ENCODE peak calls at places on chromosomes 5 and 9, in nine cellular contexts. S is psoas muscle, E is endothelial cell, U is tibial artery, M is epithelial cell of esophagus, I is A673, V is GM12865, D is progenitor cell of endocrine pancreas, F is astrocyte of the spinal cord. Z is an unnamed sample.

GRCh38 chr9:126459965-126460843 is 133.6 kb downstream of the MVB12B start:
- DNase-seq in I (no peak), F (no peak), M (no peak), S (no peak), D (no peak), U (peak; percentile 29), V (no peak), E (no peak), Z (no peak)

GRCh38 chr5:74052441-74052840 is 426.4 kb downstream of the ARHGEF28 start:
- DNase-seq in F (no peak), D (no peak), E (no peak), V (no peak), U (no peak), M (peak; percentile 58), S (no peak), I (no peak), Z (no peak)

GRCh38 chr5:33148076-33148501 is 292.7 kb upstream of the TARS1 start:
- DNase-seq in U (no peak), S (peak; percentile 49), V (no peak), M (peak; percentile 84), I (no peak), F (peak; percentile 89), D (no peak), E (no peak), Z (no peak)

GRCh38 chr5:112742424-112742823 is 4.7 kb downstream of the APC start:
- DNase-seq in F (peak; percentile 16), E (no peak), U (no peak), S (no peak), V (peak; percentile 7), I (peak; percentile 58), D (no peak), M (no peak), Z (no peak)

GRCh38 chr5:52989781-52990530 is 804 bp downstream of the ITGA2 start:
- DNase-seq in D (peak; percentile 30), U (peak; percentile 67), V (peak; percentile 29), F (peak; percentile 64), E (peak; percentile 55), I (peak; percentile 41), S (peak; percentile 30), M (peak; percentile 56), Z (peak; percentile 30)

GRCh38 chr5:34699155-34700077 is 43.3 kb downstream of the RAI14 start:
- DNase-seq in E (no peak), I (no peak), M (peak; percentile 57), S (no peak), D (no peak), F (no peak), U (no peak), V (peak; percentile 15), Z (peak; percentile 36)

GRCh38 chr9:10651012-10651411 is 38.2 kb upstream of the PTPRD start:
- DNase-seq in U (no peak), V (no peak), F (no peak), S (no peak), M (no peak), E (no peak), D (no peak), I (no peak), Z (no peak)

GRCh38 chr9:87069690-87070089 is 122.4 kb upstream of the GAS1 start:
- DNase-seq in S (no peak), F (no peak), U (no peak), I (no peak), D (no peak), E (no peak), M (no peak), V (no peak), Z (no peak)

GRCh38 chr5:68964679-68965078 is 129.1 kb upstream of the SLC30A5 start:
- DNase-seq in S (no peak), V (no peak), E (no peak), I (no peak), U (no peak), D (no peak), F (no peak), M (no peak), Z (no peak)

GRCh38 chr5:68961762-68962161 is 132.1 kb upstream of the SLC30A5 start:
- DNase-seq in U (no peak), E (no peak), V (no peak), I (no peak), S (no peak), F (no peak), D (no peak), M (no peak), Z (no peak)

GRCh38 chr5:68960469-68960868 is 133.3 kb upstream of the SLC30A5 start:
- DNase-seq in S (no peak), V (no peak), U (no peak), F (no peak), E (no peak), M (no peak), I (no peak), D (no peak), Z (no peak)

GRCh38 chr5:68960961-68961360 is 132.9 kb upstream of the SLC30A5 start:
- DNase-seq in U (no peak), I (no peak), E (no peak), D (no peak), M (no peak), S (no peak), F (no peak), V (no peak), Z (no peak)

DNA sequence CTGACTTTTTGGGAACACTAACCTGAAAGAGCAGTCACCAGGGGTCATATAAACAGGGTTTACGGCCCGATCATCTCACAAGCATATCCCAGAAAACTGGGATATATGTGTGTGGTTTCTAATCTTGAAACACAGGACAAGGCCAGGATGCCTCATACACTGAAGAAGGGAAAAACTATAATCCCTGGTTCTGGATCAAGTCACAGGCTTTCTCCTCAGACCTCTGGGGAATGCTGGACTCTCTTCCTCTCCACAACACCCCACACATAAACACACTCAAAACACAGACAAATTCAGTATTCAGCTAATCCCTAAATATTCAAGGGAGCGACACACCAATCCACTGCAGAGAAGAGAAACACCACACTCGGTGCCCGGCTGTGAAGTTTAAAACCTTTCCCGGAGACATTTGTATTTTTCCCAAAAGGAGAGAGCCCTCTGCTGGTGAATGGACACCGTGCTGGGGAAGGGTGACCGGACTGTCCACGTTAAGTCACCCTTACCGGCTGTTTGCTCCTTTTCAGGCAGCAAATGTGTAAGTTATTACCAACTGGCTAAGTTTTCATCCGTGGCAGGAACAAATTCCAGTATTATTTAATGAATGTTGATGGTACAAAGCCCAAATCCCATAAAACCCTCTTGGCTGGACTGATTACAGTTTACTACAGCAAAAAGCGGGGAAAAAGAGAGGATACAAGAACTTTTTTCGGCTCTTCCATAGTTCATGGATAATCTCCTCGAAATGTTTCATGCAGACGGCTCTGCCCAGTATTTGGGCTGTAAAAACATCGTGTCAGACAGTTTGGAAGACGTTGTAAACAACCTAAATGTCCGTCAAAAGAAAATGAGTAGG is 131.0 kb upstream of the SLC30A5 start:
- DNase-seq in U (peak; percentile 84), F (peak; percentile 68), E (peak; percentile 65), M (peak; percentile 59), I (peak; percentile 71), V (peak; percentile 32), D (peak; percentile 42), S (peak; percentile 48), Z (peak; percentile 93)
- TF ChIP-seq CTCF in U (peak; percentile 84), F (peak; percentile 94), E (peak; percentile 67), M (peak; percentile 91), I (peak; percentile 91), V (peak; percentile 53), D (peak; percentile 88), S (peak; percentile 91), Z (peak; percentile 55)

GRCh38 chr9:70392189-70392588 is 22.3 kb downstream of the KLF9 start:
- DNase-seq in F (no peak), U (no peak), S (no peak), I (peak; percentile 27), M (no peak), V (no peak), E (no peak), D (no peak), Z (no peak)
- TF ChIP-seq CTCF in F (peak; percentile 31), U (no peak), S (peak; percentile 38), I (peak; percentile 60), M (peak; percentile 27), V (no peak), E (no peak), D (peak; percentile 12), Z (no peak)

GRCh38 chr9:128828719-128829452 is 708 bp downstream of the SPOUT1 start:
- DNase-seq in D (no peak), S (no peak), U (no peak), F (no peak), V (no peak), I (no peak), E (no peak), M (no peak), Z (no peak)

GRCh38 chr9:128829477-128830251 is at the start of gene SPOUT1:
- DNase-seq in S (peak; percentile 91), M (peak; percentile 95), E (peak; percentile 92), I (peak; percentile 97), U (peak; percentile 96), F (peak; percentile 91), V (peak; percentile 96), D (peak; percentile 87), Z (peak; percentile 98)

GRCh38 chr9:128824911-128825310 is 4.7 kb downstream of the SPOUT1 start:
- DNase-seq in U (no peak), E (no peak), M (no peak), D (no peak), F (no peak), I (no peak), V (no peak), S (no peak), Z (no peak)

GRCh38 chr9:128825923-128826702 is 3.5 kb downstream of the SPOUT1 start:
- DNase-seq in E (no peak), F (no peak), I (no peak), U (no peak), D (no peak), V (no peak), S (no peak), M (no peak), Z (no peak)

DNA sequence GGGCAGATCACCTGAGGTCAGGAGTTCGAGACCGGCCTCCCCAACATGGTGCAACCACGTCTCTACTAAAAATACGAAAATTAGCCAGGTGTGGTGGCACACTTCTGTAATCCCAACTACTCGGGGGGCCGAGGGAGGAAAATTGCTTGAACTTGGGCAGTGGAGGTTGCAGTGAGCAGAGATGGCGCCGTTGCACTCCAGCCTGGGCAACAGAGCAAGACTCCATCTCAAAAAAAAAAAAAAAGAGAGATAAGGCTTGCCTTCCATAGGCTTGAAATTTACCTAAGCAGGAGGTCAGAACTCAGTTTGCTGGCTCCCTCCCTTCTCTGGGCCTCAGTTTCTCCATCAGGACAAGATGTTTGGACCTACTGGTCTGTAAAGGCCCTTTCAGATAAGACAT is 1.3 kb downstream of the SPOUT1 start:
- DNase-seq in M (no peak), S (no peak), F (no peak), U (no peak), E (no peak), V (no peak), D (no peak), I (no peak), Z (no peak)
- TF ChIP-seq CTCF in M (no peak), S (no peak), F (no peak), U (no peak), E (no peak), V (no peak), D (no peak), I (no peak), Z (no peak)

GRCh38 chr5:96649938-96650540 is 12.1 kb upstream of the CAST start:
- DNase-seq in V (no peak), M (peak; percentile 30), U (no peak), S (no peak), F (no peak), D (no peak), E (no peak), I (peak; percentile 26), Z (no peak)

GRCh38 chr5:96654209-96654608 is 8.0 kb upstream of the CAST start:
- DNase-seq in S (no peak), I (no peak), F (no peak), M (no peak), E (no peak), U (no peak), D (no peak), V (peak; percentile 29), Z (no peak)

GRCh38 chr5:96652769-96653455 is 9.3 kb upstream of the CAST start:
- DNase-seq in I (no peak), F (peak; percentile 51), E (no peak), V (no peak), S (no peak), M (peak; percentile 49), U (no peak), D (no peak), Z (no peak)

GRCh38 chr5:96651047-96651446 is 11.1 kb upstream of the CAST start:
- DNase-seq in U (no peak), M (no peak), I (no peak), D (no peak), F (no peak), E (no peak), V (peak; percentile 27), S (no peak), Z (no peak)

DNA sequence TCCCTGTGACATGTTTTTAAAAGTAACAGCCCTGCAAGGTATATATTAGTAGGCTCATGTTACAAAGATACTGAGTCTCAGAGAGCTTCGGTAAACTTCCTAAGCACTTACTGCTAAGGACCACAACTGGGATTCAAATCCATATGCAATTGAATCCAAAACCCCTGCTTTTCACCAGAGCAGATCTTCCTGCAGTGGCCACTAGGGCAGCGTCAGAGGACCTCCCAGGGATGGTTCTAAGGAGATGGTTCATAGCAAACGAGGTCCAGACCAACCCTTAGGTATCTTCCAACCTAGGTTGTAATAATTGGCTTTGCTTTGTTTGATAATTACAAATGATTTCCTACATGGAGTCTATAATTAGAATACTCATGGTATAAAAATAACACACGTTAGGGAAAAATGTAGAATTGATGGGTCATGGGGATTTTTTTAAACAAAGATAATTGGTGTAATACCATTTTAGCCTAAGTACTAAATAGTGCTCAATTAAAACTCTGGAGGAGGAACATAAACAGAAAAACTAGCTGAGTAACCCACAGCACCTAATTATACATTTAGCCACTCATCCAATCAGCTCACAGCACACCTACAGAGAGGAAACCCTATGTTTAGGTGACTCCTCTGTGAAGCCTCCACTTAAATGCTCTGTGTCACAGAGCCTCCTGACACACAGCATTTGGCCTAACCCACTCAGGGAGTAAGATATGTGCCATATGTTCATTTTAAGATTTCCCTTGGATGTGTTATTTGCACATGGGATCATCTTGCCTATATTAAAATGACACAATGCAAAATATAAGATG is 10.0 kb upstream of the CAST start:
- DNase-seq in M (no peak), E (peak; percentile 21), V (no peak), U (no peak), D (no peak), F (no peak), I (peak; percentile 28), S (no peak), Z (no peak)
- TF ChIP-seq CTCF in M (peak; percentile 27), E (peak; percentile 32), V (peak; percentile 29), U (no peak), D (peak; percentile 39), F (peak; percentile 46), I (peak; percentile 50), S (no peak), Z (no peak)